ENCODE peak calls at places on chromosomes 13 and 19, in nine cellular contexts. C is CD4-positive, alpha-beta T cell; V is psoas muscle; T is stimulated activated CD8-positive, alpha-beta memory T cell treated with anti-CD3 and anti-CD28 coated beads, Interleukin-2, amount 100 ng/mL, for 48 hours; O is thoracic aorta; J is posterior cingulate gyrus; N is RPMI7951; W is skeletal muscle cell; F is CD8-positive, alpha-beta memory T cell. H is an unnamed sample.

GRCh38 chr19:37698216-37698615 is 21.3 kb downstream of the ZNF607 start:
- DNase-seq in T (no peak), N (no peak), O (no peak), J (no peak), F (no peak), C (no peak), W (no peak), V (no peak), H (peak)

GRCh38 chr13:36417328-36417727 is 15.0 kb upstream of the CCNA1 start:
- DNase-seq in F (no peak), T (no peak), C (no peak), W (no peak), J (no peak), V (no peak), N (no peak), O (no peak), H (no peak)

GRCh38 chr13:23771966-23772365 is 117.2 kb downstream of the MIPEP start:
- DNase-seq in F (no peak), W (no peak), J (no peak), T (no peak), V (no peak), C (no peak), N (no peak), O (no peak), H (peak)

GRCh38 chr19:44865196-44865767 is 19.2 kb downstream of the NECTIN2 start:
- DNase-seq in W (no peak), N (no peak), T (no peak), F (no peak), C (no peak), V (no peak), O (no peak), J (no peak), H (no peak)

GRCh38 chr19:50324331-50324730 is 4.8 kb downstream of the KCNC3 start:
- DNase-seq in W (no peak), N (no peak), F (no peak), V (peak), O (no peak), C (no peak), J (no peak), T (no peak), H (no peak)

GRCh38 chr13:35144496-35144895 is 202.4 kb downstream of the NBEA start:
- DNase-seq in F (no peak), W (no peak), N (peak), V (no peak), C (no peak), T (no peak), O (no peak), J (no peak), H (peak)

GRCh38 chr19:48738557-48739399 is 1.6 kb downstream of the RASIP1 start:
- DNase-seq in C (peak), N (peak), V (peak), F (peak), J (peak), T (peak), O (peak), W (peak), H (peak)

GRCh38 chr13:46698015-46698414 is 98.9 kb downstream of the ESD start:
- DNase-seq in F (no peak), N (no peak), J (no peak), C (no peak), W (no peak), V (peak), O (peak), T (no peak), H (no peak)

GRCh38 chr19:47512183-47512947 is 2.5 kb downstream of the NAPA start:
- DNase-seq in T (no peak), J (no peak), F (no peak), N (no peak), V (peak), W (no peak), C (no peak), O (no peak), H (peak)

GRCh38 chr13:36414461-36414860 is 17.8 kb upstream of the CCNA1 start:
- DNase-seq in V (no peak), T (no peak), N (no peak), O (no peak), C (no peak), F (no peak), J (no peak), W (no peak), H (no peak)

GRCh38 chr13:98997738-98998641 is 20.1 kb upstream of the DOCK9 start:
- DNase-seq in O (no peak), N (peak), V (no peak), W (peak), J (no peak), T (no peak), C (no peak), F (no peak), H (peak)

GRCh38 chr13:50668882-50669281 is 174.6 kb downstream of the DLEU7 start:
- DNase-seq in J (no peak), C (no peak), T (no peak), V (no peak), W (no peak), N (no peak), F (no peak), O (no peak), H (no peak)

GRCh38 chr13:90594694-90595093 is 752.8 kb upstream of the MIR17HG start:
- DNase-seq in N (peak), O (no peak), C (no peak), J (no peak), W (peak), V (no peak), F (no peak), T (no peak), H (peak)

GRCh38 chr13:97506511-97506910 is 72.5 kb downstream of the RAP2A start:
- DNase-seq in T (no peak), O (no peak), J (no peak), W (peak), C (no peak), N (no peak), V (no peak), F (no peak), H (peak)

GRCh38 chr13:28043224-28043623 is 54.7 kb upstream of the URAD start:
- DNase-seq in J (no peak), F (no peak), C (no peak), W (no peak), T (no peak), N (no peak), O (no peak), V (no peak), H (no peak)

GRCh38 chr19:38004505-38005223 is 97.7 kb downstream of the SIPA1L3 start:
- DNase-seq in N (peak), F (no peak), J (peak), V (peak), W (peak), T (no peak), O (peak), C (no peak), H (peak)

GRCh38 chr19:19817357-19817756 is 4.2 kb downstream of the ZNF506 start:
- DNase-seq in T (no peak), C (peak), V (no peak), O (no peak), J (no peak), W (no peak), N (no peak), F (peak), H (no peak)

GRCh38 chr13:36850790-36851438 is 31.9 kb downstream of the RFXAP start:
- DNase-seq in W (no peak), J (no peak), C (no peak), N (no peak), V (no peak), T (no peak), O (no peak), F (no peak), H (peak)

GRCh38 chr13:31207630-31208549 is 8.1 kb downstream of the B3GLCT start:
- DNase-seq in C (no peak), T (no peak), F (no peak), V (peak), J (peak), O (no peak), N (peak), W (peak), H (peak)

GRCh38 chr13:37884026-37884425 is 14.5 kb upstream of the TRPC4 start:
- DNase-seq in J (no peak), T (no peak), F (no peak), C (no peak), N (no peak), O (no peak), W (no peak), V (no peak), H (no peak)

GRCh38 chr13:21359855-21360254 is 99.2 kb downstream of the ZDHHC20 start:
- DNase-seq in F (no peak), N (no peak), J (peak), C (no peak), V (no peak), W (no peak), T (no peak), O (no peak), H (no peak)

GRCh38 chr19:11091343-11092153 is 2.3 kb downstream of the LDLR start:
- DNase-seq in N (peak), C (peak), V (peak), O (peak), W (peak), J (no peak), T (no peak), F (peak), H (peak)

GRCh38 chr13:90454002-90454636 is 893.4 kb upstream of the MIR17HG start:
- DNase-seq in N (no peak), O (no peak), F (no peak), J (no peak), T (no peak), V (no peak), C (no peak), W (no peak), H (no peak)

GRCh38 chr19:52936958-52937334 is 13.7 kb upstream of the ZNF888 start:
- DNase-seq in F (no peak), J (no peak), O (no peak), C (no peak), W (no peak), N (no peak), T (no peak), V (no peak), H (no peak)

GRCh38 chr13:112981361-112981905 is 12.4 kb downstream of the MCF2L start:
- DNase-seq in T (no peak), N (no peak), O (no peak), V (no peak), W (no peak), F (no peak), C (no peak), J (no peak), H (no peak)

GRCh38 chr13:36282818-36283432 is 14.7 kb downstream of the CCDC169 start:
- DNase-seq in T (no peak), N (peak), J (no peak), F (peak), O (no peak), W (no peak), V (no peak), C (no peak), H (peak)

H was measured in EL.